ENCODE peak calls at places on chromosomes 2 and 18, in four cellular contexts. P is CD8-positive, alpha-beta T cell; H is progenitor cell of endocrine pancreas; B is astrocyte. O is an unnamed sample.

GRCh38 chr18:46859855-46860254 is 57.5 kb downstream of the PIAS2 start:
- DNase-seq in H (no peak), P (no peak), B (peak), O (no peak)

GRCh38 chr2:219676586-219676985 is 49.2 kb downstream of the SLC4A3 start:
- DNase-seq in P (no peak), H (no peak), B (peak), O (no peak)

GRCh38 chr2:84781942-84782716 is 98.8 kb downstream of the TRABD2A start:
- DNase-seq in B (peak), H (no peak), P (peak), O (no peak)

GRCh38 chr2:190578158-190579057 is 43.9 kb upstream of the NEMP2 start:
- DNase-seq in B (no peak), P (peak), H (no peak), O (no peak)

GRCh38 chr2:196088209-196088608 is 19.6 kb upstream of the DNAH7 start:
- DNase-seq in B (no peak), P (no peak), H (no peak), O (no peak)

GRCh38 chr2:6968319-6969100 is 51.3 kb downstream of the RNF144A start:
- DNase-seq in B (peak), H (no peak), P (no peak), O (no peak)

GRCh38 chr18:2970344-2970743 is 42.6 kb downstream of the LPIN2 start:
- DNase-seq in B (no peak), P (no peak), H (no peak), O (no peak)

GRCh38 chr18:1585881-1586488 is 681.3 kb downstream of the ADCYAP1 start:
- DNase-seq in B (peak), H (no peak), P (no peak), O (no peak)

GRCh38 chr2:238433300-238433915 is 6.7 kb downstream of the ASB1 start:
- DNase-seq in P (no peak), B (no peak), H (no peak), O (no peak)
- TF ChIP-seq CTCF in P (no peak), B (no peak), H (no peak), O (no peak)

DNA sequence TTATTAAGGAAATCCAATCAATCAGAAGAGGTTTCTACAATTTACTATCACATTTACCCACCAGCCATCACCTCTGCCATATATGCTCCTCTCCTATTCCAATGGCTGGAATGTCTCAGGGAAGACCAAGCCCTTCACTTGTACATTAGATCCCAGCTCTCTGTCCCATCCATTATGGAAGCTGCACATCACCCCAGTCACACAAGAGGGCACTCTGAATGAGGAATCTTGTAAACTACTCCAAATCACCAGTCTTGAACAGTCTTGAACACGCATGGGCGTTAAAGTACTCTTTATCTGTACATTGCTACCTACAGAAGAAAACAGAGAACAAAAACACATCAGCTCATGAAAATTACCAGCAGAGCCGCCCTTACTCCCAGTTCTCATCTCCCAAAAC is 38.7 kb downstream of the ZC3H8 start:
- DNase-seq in B (peak), H (no peak), P (no peak), O (peak)
- TF ChIP-seq CTCF in B (no peak), H (no peak), P (no peak), O (no peak)

GRCh38 chr2:227036527-227036926 is 127.5 kb downstream of the COL4A4 start:
- DNase-seq in B (no peak), H (no peak), P (no peak), O (no peak)

GRCh38 chr2:227030789-227031188 is 133.2 kb downstream of the COL4A4 start:
- DNase-seq in B (no peak), P (no peak), H (no peak), O (no peak)

GRCh38 chr2:227035678-227036077 is 128.3 kb downstream of the COL4A4 start:
- DNase-seq in B (peak), H (no peak), P (no peak), O (no peak)

GRCh38 chr2:227031379-227031778 is 132.6 kb downstream of the COL4A4 start:
- DNase-seq in H (no peak), B (no peak), P (no peak), O (no peak)

DNA sequence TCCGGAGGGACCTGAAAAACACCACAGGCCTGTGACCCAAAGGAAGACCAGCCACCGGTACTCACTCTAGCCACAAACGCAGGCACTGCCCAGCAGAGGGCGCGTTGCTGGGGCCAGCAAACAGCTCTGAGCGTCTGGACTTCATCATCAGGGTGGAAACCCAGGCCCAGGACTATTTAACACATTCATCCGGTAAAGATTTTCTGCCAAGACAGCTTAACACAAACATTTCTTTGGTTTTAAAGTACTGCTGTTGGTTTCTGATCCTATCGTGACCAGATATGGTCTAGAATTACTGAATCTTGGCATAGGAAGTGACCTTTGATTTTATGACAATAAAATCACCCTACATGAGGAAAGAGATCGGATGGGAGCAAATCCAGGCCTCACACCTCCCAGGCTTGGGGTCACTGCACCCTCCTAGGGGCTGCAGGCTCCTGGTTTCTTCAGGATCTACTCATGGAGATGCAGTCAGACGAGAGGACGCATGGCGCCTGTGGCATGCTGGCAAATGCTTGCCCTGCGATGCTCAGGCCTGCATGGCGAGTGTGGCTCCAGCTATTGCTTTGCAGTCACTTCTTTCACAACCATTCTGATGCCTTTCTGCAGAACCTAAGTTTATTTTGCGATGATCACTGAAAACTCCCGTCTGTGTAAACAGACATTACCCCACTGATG is 130.4 kb downstream of the COL4A4 start:
- DNase-seq in B (peak), H (peak), P (no peak), O (peak)
- TF ChIP-seq CTCF in B (peak), H (peak), P (no peak), O (peak)

GRCh38 chr2:61900246-61900645 is 5.2 kb upstream of the COMMD1 start:
- DNase-seq in H (no peak), P (no peak), B (peak), O (no peak)

GRCh38 chr2:61898810-61899209 is 6.7 kb upstream of the COMMD1 start:
- DNase-seq in H (no peak), B (no peak), P (no peak), O (no peak)
- TF ChIP-seq CTCF in H (peak), B (peak), P (no peak), O (no peak)

DNA sequence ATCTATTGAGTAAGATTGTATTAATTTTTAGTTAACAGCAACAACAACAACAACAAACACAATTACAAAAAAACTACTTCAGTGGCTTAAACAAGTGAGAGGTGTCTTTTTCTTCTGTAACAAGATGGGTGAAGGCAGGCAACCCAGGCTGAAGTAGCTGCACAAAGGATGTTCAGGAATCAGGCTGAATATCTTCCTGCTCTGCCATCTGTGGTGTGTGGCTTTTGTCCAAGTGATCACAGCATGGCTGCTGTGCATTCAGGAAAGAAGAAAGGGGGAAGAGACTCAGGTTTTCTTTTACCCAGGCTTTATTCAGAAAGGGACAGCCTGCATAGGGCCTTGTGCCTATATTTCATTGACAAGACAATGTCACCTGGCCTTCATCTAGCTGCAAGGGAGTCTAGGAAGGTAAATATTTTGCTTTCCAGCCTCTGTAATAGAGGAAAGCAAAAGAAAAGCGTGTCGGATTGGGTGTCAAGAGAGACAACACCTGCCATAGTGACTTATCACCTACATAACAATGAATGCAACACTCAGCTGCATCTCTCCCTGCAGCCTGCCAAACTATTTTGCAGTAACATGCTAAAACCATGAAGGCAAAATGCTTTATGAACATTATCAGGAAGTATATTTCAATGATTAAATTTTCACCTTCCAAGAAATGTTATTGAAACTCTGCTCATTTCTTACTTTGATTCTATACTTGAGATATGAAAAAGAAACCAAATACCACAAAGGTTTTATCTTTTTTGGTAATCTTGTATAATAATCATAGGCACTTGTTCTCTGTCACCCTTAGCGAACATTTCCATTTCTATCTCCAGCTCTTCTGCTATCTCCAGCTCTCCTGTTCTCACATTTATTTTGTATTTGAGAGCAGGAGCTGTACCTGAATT is 14.6 kb downstream of the G6PC2 start:
- DNase-seq in H (no peak), B (no peak), P (no peak), O (no peak)
- TF ChIP-seq CTCF in H (no peak), B (no peak), P (no peak), O (no peak)